ENCODE peak calls at places on chromosome 17, in eight cellular contexts. D, V, P, J, Q, Z, I and R are unnamed samples.

GRCh38 chr17:7479389-7480192 is at the start of gene ZBTB4:
- DNase-seq in D (peak), J (peak), Q (peak), Z (peak), P (no peak), V (peak), I (no peak), R (no peak)

GRCh38 chr17:48241131-48241591 is 133.6 kb downstream of the SNX11 start:
- DNase-seq in P (peak), Z (no peak), Q (peak), V (no peak), I (no peak), D (no peak), J (no peak), R (no peak)

GRCh38 chr17:32870969-32871368 is 6.0 kb downstream of the MYO1D start:
- DNase-seq in I (no peak), P (no peak), J (no peak), V (no peak), Z (no peak), Q (peak), D (no peak), R (no peak)

GRCh38 chr17:2122641-2123302 is 67.9 kb downstream of the HIC1 start:
- DNase-seq in J (no peak), Z (peak), P (peak), I (no peak), Q (peak), V (no peak), D (no peak), R (no peak)

GRCh38 chr17:51428668-51429486 is 168.5 kb downstream of the UTP18 start:
- DNase-seq in Q (peak), V (no peak), Z (no peak), J (no peak), D (no peak), I (no peak), P (no peak), R (no peak)

GRCh38 chr17:43521389-43521788 is 24.8 kb downstream of the ETV4 start:
- DNase-seq in D (no peak), Z (no peak), Q (no peak), J (no peak), V (no peak), I (no peak), P (no peak), R (no peak)

GRCh38 chr17:45353047-45353446 is 36.2 kb upstream of the MAP3K14 start:
- DNase-seq in P (peak), V (no peak), I (no peak), D (no peak), J (no peak), Z (no peak), Q (no peak), R (no peak)

GRCh38 chr17:55641559-55642160 is 81.0 kb downstream of the TMEM100 start:
- DNase-seq in Q (peak), J (peak), P (peak), V (no peak), D (no peak), Z (no peak), I (peak), R (peak)

GRCh38 chr17:57601328-57601727 is 143.8 kb downstream of the CCDC182 start:
- DNase-seq in V (no peak), Q (peak), D (peak), I (no peak), P (no peak), J (no peak), Z (no peak), R (no peak)

GRCh38 chr17:40452074-40452787 is 9.0 kb downstream of the IGFBP4 start:
- DNase-seq in Z (no peak), J (no peak), V (no peak), D (no peak), I (no peak), P (no peak), Q (no peak), R (no peak)